ENCODE peak calls at places on chromosomes 1 and 21, in four cellular contexts. Z is fibroblast of lung, G is hepatocyte, X is mesenchymal stem cell. S is an unnamed sample.

GRCh38 chr1:152188673-152189591 is 29.9 kb upstream of the RPTN start:
- DNase-seq in G (no peak), X (no peak), Z (peak; percentile 56), S (no peak)

GRCh38 chr1:206739411-206740076 is 31.0 kb upstream of the IL19 start:
- DNase-seq in G (no peak), Z (no peak), X (peak; percentile 20), S (no peak)

GRCh38 chr1:38465463-38465862 is 394.1 kb downstream of the RRAGC start:
- DNase-seq in Z (no peak), G (no peak), X (no peak), S (no peak)

GRCh38 chr1:1938613-1939295 is 19.7 kb upstream of the TMEM52 start:
- DNase-seq in Z (no peak), G (no peak), X (no peak), S (no peak)

GRCh38 chr1:54016343-54017282 is 1.4 kb downstream of the LDLRAD1 start:
- DNase-seq in X (peak; percentile 80), Z (no peak), G (peak; percentile 81), S (peak; percentile 65)

GRCh38 chr1:210446479-210446878 is 117.8 kb downstream of the HHAT start:
- DNase-seq in X (peak; percentile 33), G (peak; percentile 49), Z (peak; percentile 50), S (no peak)

GRCh38 chr1:84869750-84870149 is 23.3 kb downstream of the LPAR3 start:
- DNase-seq in Z (peak; percentile 30), X (no peak), G (no peak), S (no peak)

GRCh38 chr1:78051005-78051404 is 5.2 kb downstream of the GIPC2 start:
- DNase-seq in X (no peak), Z (no peak), G (no peak), S (no peak)

GRCh38 chr1:184365699-184366098 is 21.1 kb upstream of the C1orf21 start:
- DNase-seq in X (no peak), G (no peak), Z (no peak), S (no peak)

GRCh38 chr1:34690269-34690668 is 64.6 kb upstream of the GJB5 start:
- DNase-seq in G (no peak), Z (no peak), X (no peak), S (no peak)

GRCh38 chr1:210364479-210364878 is 35.8 kb downstream of the HHAT start:
- DNase-seq in G (no peak), Z (no peak), X (no peak), S (no peak)

GRCh38 chr1:12485231-12486172 is 132.5 kb downstream of the DHRS3 start:
- DNase-seq in X (no peak), G (no peak), Z (no peak), S (no peak)

GRCh38 chr1:44855742-44856141 is 12.7 kb upstream of the PTCH2 start:
- DNase-seq in X (no peak), G (peak; percentile 26), Z (no peak), S (no peak)

GRCh38 chr1:225762444-225762843 is 15.2 kb upstream of the SRP9 start:
- DNase-seq in G (peak; percentile 69), Z (peak; percentile 93), X (peak; percentile 76), S (no peak)

GRCh38 chr1:225941220-225941948 is at the start of gene LEFTY2:
- DNase-seq in X (no peak), Z (no peak), G (no peak), S (no peak)

GRCh38 chr1:46333300-46334029 is 7.1 kb upstream of the NSUN4 start:
- DNase-seq in X (peak; percentile 59), G (peak; percentile 45), Z (peak; percentile 30), S (no peak)

GRCh38 chr1:206766251-206766856 is 4.2 kb upstream of the IL19 start:
- DNase-seq in Z (peak; percentile 97), X (peak; percentile 96), G (peak; percentile 69), S (no peak)

GRCh38 chr1:219041819-219042218 is 131.9 kb upstream of the LYPLAL1 start:
- DNase-seq in X (peak; percentile 44), G (no peak), Z (peak; percentile 44), S (no peak)

GRCh38 chr1:234478481-234479309 is at the start of gene TARBP1:
- DNase-seq in G (peak; percentile 90), Z (peak; percentile 79), X (peak; percentile 79), S (no peak)

GRCh38 chr1:29044010-29044409 is 79.7 kb downstream of the TMEM200B start:
- DNase-seq in Z (no peak), G (no peak), X (no peak), S (no peak)

GRCh38 chr1:203504400-203505250 is 10.7 kb downstream of the OPTC start:
- DNase-seq in X (peak; percentile 76), G (peak; percentile 92), Z (peak; percentile 68), S (no peak)

GRCh38 chr1:159869173-159869572 is 6.7 kb upstream of the VSIG8 start:
- DNase-seq in X (peak; percentile 68), Z (peak; percentile 84), G (no peak), S (peak; percentile 81)

GRCh38 chr1:167808104-167808503 is 86.3 kb downstream of the MPZL1 start:
- DNase-seq in G (no peak), Z (peak; percentile 53), X (no peak), S (no peak)

GRCh38 chr1:246155923-246156322 is 351.2 kb downstream of the SMYD3 start:
- DNase-seq in Z (peak; percentile 65), X (peak; percentile 61), G (no peak), S (no peak)

GRCh38 chr1:63688302-63688701 is 85.5 kb upstream of the ROR1 start:
- DNase-seq in G (no peak), X (peak; percentile 26), Z (peak; percentile 90), S (no peak)

GRCh38 chr1:10791117-10791951 is 5.1 kb downstream of the CASZ1 start:
- DNase-seq in Z (no peak), X (peak; percentile 5), G (peak; percentile 55), S (no peak)

GRCh38 chr1:115958866-115959265 is 17.4 kb upstream of the SLC22A15 start:
- DNase-seq in G (no peak), X (no peak), Z (no peak), S (no peak)

GRCh38 chr1:230316864-230317745 is 109.0 kb downstream of the PGBD5 start:
- DNase-seq in X (no peak), G (no peak), Z (no peak), S (no peak)

GRCh38 chr1:150813028-150813707 is 5.1 kb upstream of the CTSK start:
- DNase-seq in G (peak; percentile 82), X (peak; percentile 73), Z (peak; percentile 50), S (no peak)

GRCh38 chr1:100762461-100762860 is 42.9 kb downstream of the VCAM1 start:
- DNase-seq in X (no peak), Z (no peak), G (no peak), S (no peak)

GRCh38 chr1:59936358-59936821 is 9.8 kb upstream of the CYP2J2 start:
- DNase-seq in Z (no peak), X (no peak), G (no peak), S (no peak)

GRCh38 chr1:47231314-47232186 is 475 bp downstream of the TAL1 start:
- DNase-seq in G (peak; percentile 34), X (peak; percentile 70), Z (peak; percentile 34), S (no peak)

GRCh38 chr1:94697839-94698238 is 122.3 kb upstream of the SLC44A3 start:
- DNase-seq in Z (no peak), X (no peak), G (peak; percentile 41), S (no peak)

GRCh38 chr1:94701796-94702439 is 118.2 kb upstream of the SLC44A3 start:
- DNase-seq in Z (no peak), G (no peak), X (no peak), S (no peak)

GRCh38 chr1:94698341-94698740 is 121.8 kb upstream of the SLC44A3 start:
- DNase-seq in X (peak; percentile 49), Z (peak; percentile 77), G (no peak), S (peak; percentile 13)

GRCh38 chr1:94702440-94702810 is 117.7 kb upstream of the SLC44A3 start:
- DNase-seq in X (peak; percentile 29), Z (no peak), G (no peak), S (no peak)

DNA sequence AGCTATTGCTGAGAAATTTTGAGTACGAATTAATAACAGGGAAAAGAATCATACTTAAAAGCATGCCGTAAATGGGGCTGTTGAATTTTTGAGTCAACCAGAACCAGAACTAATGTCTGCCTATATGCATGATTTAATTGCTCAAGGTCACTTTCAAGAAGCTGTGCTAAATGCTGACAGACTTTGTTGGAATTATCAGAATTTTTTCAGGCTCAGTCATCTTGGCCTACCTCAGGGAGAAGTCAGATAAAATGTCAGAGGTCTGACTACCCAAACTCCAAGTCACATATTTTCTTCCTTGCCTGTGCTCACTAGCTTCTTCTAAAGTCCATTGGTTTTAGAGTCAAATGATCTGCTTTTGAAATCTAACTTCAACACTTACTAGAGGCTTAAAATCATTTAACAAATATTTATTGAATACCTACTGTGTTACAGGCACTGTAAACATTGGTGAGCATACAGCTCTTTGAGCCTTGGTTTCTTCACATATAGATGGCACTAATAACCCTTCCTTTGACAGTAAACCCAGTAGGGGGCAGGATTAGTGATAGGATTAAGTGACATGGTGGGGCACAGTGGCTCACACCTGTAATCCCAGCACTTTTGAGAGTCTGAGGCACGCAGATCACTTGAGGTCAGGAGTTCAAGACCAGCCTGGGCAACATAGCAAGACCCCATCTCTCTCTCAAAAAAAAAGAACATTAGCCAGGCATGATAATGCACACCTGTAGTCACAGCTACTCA is 121.2 kb upstream of the SLC44A3 start:
- DNase-seq in X (peak; percentile 31), G (peak; percentile 31), Z (peak; percentile 90), S (peak; percentile 13)
- H3K4me2 ChIP-seq in X (no peak overlapping the region), G (peak overlapping the region; percentile 58), Z (no peak overlapping the region), S (no peak overlapping the region)

DNA sequence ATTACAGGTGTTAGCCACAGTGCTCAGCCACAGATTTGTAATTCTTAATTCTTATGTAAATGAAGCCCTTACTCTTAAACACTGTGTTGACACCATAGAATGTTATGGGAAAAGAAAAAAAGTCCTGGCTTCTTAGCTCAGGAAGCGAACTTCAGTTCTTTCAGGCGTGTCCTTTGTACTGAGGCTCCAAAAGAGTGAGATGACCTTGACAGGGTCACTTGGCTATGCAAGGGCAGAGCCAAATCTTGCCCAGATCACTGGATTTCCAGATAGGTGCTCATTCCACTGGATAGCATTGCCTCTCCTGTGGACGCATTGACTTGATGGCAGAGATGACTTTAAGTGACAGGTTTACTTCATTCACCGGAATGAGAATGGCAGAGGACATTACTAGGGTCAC is 4.8 kb downstream of the NFYC start:
- DNase-seq in G (no peak), X (no peak), Z (no peak), S (no peak)
- H3K27ac ChIP-seq in G (no peak overlapping the region), X (no peak overlapping the region), Z (no peak overlapping the region), S (no peak overlapping the region)

GRCh38 chr21:44950351-44950750 is 10.5 kb downstream of the SLX9 start:
- DNase-seq in X (no peak), Z (no peak), G (no peak), S (no peak)

GRCh38 chr21:44948426-44949120 is 8.7 kb downstream of the SLX9 start:
- DNase-seq in Z (no peak), X (no peak), G (no peak), S (no peak)

GRCh38 chr21:44949161-44950015 is 9.6 kb downstream of the SLX9 start:
- DNase-seq in G (peak; percentile 92), X (peak; percentile 72), Z (peak; percentile 46), S (peak; percentile 44)

GRCh38 chr21:44951186-44951915 is 11.5 kb downstream of the SLX9 start:
- DNase-seq in Z (no peak), X (no peak), G (no peak), S (no peak)

DNA sequence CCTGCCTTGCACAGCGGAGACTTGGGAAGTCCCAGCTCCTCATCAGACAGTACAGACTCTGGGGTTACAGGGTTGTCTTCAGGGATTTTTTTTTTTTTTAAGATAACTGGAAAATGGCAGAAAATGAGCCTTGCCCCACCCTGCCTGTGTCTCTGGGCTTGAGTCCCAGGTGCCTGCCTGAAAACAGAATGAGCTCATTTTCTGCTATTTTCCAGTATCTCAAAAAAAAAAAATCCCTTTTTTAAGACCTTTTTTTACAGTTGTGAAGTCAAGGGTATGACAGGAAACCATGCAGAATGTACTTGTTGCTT is 10.1 kb downstream of the SLX9 start:
- DNase-seq in Z (no peak), X (no peak), G (no peak), S (no peak)
- H3K36me3 ChIP-seq in Z (peaks cover 8% of the 10 kb centered on the region), X (peaks cover 84% of the 10 kb centered on the region), G (no peaks in the 10 kb centered on the region), S (peaks cover 25% of the 10 kb centered on the region)

GRCh38 chr1:161196521-161197451 is 2.1 kb downstream of the ADAMTS4 start:
- DNase-seq in X (peak; percentile 54), G (peak; percentile 73), Z (peak; percentile 48), S (no peak)
- H3K4me2 ChIP-seq in X (no peak overlapping the region), G (peak overlapping the region; percentile 76), Z (peak overlapping the region; percentile 97), S (no peak overlapping the region)